ENCODE peak calls at places on chromosomes 1 and 21, in five cellular contexts. N is neural progenitor cell, V is hepatocyte, C is GM23338, F is fibroblast of lung. A is an unnamed sample.

GRCh38 chr1:201406831-201407406 is 7.8 kb upstream of the LAD1 start:
- DNase-seq in N (no peak), V (peak; percentile 63), C (no peak), F (no peak), A (no peak)

GRCh38 chr1:47986741-47987140 is 10.4 kb downstream of the TRABD2B start:
- DNase-seq in N (peak; percentile 48), V (peak; percentile 47), C (peak; percentile 42), F (peak; percentile 21), A (no peak)

GRCh38 chr1:44707112-44707881 is 23.7 kb downstream of the RNU5D-1 start:
- DNase-seq in N (no peak), V (peak; percentile 41), C (no peak), F (peak; percentile 96), A (no peak)

GRCh38 chr21:45887121-45887611 is 94.4 kb upstream of the COL6A1 start:
- DNase-seq in N (no peak), V (no peak), C (no peak), F (peak; percentile 30), A (no peak)

GRCh38 chr1:43009274-43009673 is 50.6 kb upstream of the SLC2A1 start:
- DNase-seq in N (no peak), V (no peak), C (no peak), F (no peak), A (peak; percentile 11)

GRCh38 chr21:44753357-44753756 is 42.0 kb upstream of the TSPEAR start:
- DNase-seq in N (no peak), V (no peak), C (no peak), F (no peak), A (no peak)

GRCh38 chr1:216904457-216904856 is 181.2 kb upstream of the ESRRG start:
- DNase-seq in N (no peak), V (peak; percentile 26), C (no peak), F (peak; percentile 7), A (no peak)

GRCh38 chr21:27143476-27143875 is 176.6 kb upstream of the ADAMTS5 start:
- DNase-seq in N (no peak), V (no peak), C (no peak), F (no peak), A (no peak)

GRCh38 chr1:9428601-9429368 is 110.5 kb upstream of the SLC25A33 start:
- DNase-seq in N (peak; percentile 99), V (peak; percentile 99), C (peak; percentile 99), F (peak; percentile 99), A (peak; percentile 100)
- TF ChIP-seq CTCF in N (peak; percentile 29), V (peak; percentile 30), C (peak; percentile 32), F (peak; percentile 25), A (peak; percentile 58)

DNA sequence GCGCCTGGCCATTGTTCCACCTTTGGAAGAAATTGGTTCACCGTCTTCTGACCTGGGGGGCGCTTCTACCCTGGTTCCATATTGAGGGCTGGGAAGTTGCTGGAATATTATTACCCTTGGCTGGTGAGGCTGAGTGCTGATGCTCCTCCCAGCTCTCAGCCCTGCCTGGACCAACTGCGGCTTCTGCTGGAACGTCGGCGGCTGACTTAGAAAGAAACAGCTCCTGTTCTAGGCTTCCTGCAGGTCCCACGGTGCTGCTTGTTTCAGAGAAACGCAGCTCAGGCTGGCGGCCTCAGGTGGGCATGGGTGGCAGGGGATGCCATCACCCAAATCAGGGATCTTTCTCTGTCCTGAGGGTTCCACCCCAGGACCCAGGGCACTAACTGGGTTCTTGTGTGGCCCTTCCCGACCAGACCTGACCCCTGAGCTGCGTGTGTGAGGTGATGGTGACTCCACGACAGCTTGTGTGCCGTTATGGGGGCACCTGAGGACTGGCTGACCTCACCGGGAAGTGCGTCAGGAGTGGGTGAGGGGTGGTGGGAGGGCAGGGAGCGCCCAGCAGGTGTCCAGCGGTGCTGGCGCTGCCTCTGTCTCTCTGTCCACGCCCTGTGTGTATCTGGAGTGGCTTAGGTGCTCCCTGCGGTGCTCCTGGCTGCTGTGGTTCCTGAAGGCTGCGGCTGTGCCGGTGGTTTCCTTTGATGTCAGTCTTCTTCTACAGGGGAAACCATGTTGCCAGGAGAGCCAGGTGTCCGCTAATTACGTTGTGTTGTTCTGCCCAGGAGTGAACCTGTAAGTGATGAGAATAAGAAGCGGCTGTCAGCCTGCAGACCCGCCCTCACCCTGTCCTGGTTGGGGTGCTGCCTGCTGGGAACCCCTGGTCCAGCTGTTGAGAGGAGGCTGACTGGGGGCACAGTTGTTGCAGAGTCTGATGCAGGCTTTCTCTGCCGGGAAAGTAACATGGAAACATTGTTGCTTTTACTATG is 8.9 kb downstream of the SKI start:
- DNase-seq in N (no peak), V (no peak), C (no peak), F (no peak), A (no peak)
- H4K20me1 ChIP-seq in N (peaks cover 100% of the 10 kb centered on the region), V (peaks cover 100% of the 10 kb centered on the region), C (peaks cover 94% of the 10 kb centered on the region), F (no peaks in the 10 kb centered on the region), A (peaks cover 6% of the 10 kb centered on the region)

GRCh38 chr21:35984654-35985366 is 75.5 kb downstream of the SETD4 start:
- DNase-seq in N (no peak), V (peak; percentile 16), C (peak; percentile 45), F (no peak), A (no peak)
- TF ChIP-seq CTCF in N (no peak), V (peak; percentile 20), C (peak; percentile 29), F (no peak), A (peak; percentile 31)

GRCh38 chr1:39266269-39266668 is 61.8 kb downstream of the MACF1 start:
- DNase-seq in N (peak; percentile 50), V (peak; percentile 15), C (peak; percentile 60), F (peak; percentile 11), A (peak; percentile 51)
- H4K20me1 ChIP-seq in N (peaks cover 46% of the 10 kb centered on the region), V (no peaks in the 10 kb centered on the region), C (no peaks in the 10 kb centered on the region), F (no peaks in the 10 kb centered on the region), A (peaks cover 18% of the 10 kb centered on the region)

GRCh38 chr1:202654079-202654478 is 56.2 kb downstream of the SYT2 start:
- DNase-seq in N (no peak), V (no peak), C (no peak), F (no peak), A (no peak)

GRCh38 chr1:202656951-202657646 is 53.2 kb downstream of the SYT2 start:
- DNase-seq in N (peak; percentile 88), V (peak; percentile 44), C (peak; percentile 93), F (peak; percentile 25), A (no peak)

GRCh38 chr1:202658766-202659165 is 51.5 kb downstream of the SYT2 start:
- DNase-seq in N (no peak), V (no peak), C (no peak), F (no peak), A (no peak)

GRCh38 chr1:202658251-202658650 is 52.0 kb downstream of the SYT2 start:
- DNase-seq in N (no peak), V (no peak), C (no peak), F (no peak), A (no peak)

GRCh38 chr1:202656057-202656456 is 54.2 kb downstream of the SYT2 start:
- DNase-seq in N (peak; percentile 78), V (peak; percentile 52), C (peak; percentile 81), F (no peak), A (no peak)
- TF ChIP-seq CTCF in N (peak; percentile 63), V (peak; percentile 33), C (peak; percentile 79), F (peak; percentile 27), A (no peak)

DNA sequence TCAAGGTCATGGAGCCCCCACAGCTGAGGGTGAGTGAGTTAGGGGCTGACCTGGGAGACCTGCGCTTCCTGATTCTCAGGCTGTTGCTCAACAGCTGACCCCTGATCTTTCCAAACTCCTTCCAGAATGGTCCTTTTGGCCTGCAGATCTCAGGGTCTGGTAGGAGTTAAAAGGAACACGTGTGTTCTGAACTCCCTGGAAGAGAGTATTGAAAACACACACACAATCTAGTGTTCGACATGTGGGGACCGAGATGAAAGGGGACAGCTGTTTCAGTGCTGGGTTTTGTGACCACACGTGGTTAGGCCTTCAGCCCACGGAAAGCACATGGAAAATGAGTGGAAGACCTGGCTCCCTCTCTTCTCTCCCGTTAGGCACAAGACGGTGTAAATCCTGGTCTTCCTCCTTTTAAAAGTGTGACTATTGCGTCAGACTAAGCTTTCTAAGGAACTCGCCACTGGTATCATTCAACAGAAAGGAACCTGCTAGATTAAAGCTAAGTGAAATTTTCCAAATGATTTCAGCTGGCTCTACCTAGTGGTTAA is 49.6 kb downstream of the RUNX1 start:
- DNase-seq in N (no peak), V (no peak), C (no peak), F (no peak), A (no peak)
- H4K20me1 ChIP-seq in N (no peaks in the 10 kb centered on the region), V (no peaks in the 10 kb centered on the region), C (no peaks in the 10 kb centered on the region), F (no peaks in the 10 kb centered on the region), A (peaks cover 14% of the 10 kb centered on the region)

GRCh38 chr1:150162862-150163706 is 13.4 kb downstream of the PLEKHO1 start:
- DNase-seq in N (peak; percentile 89), V (peak; percentile 96), C (peak; percentile 97), F (peak; percentile 100), A (peak; percentile 49)
- TF ChIP-seq CTCF in N (no peak), V (no peak), C (no peak), F (peak; percentile 25), A (no peak)

GRCh38 chr1:62439652-62440371 is 3.0 kb downstream of the USP1 start:
- DNase-seq in N (no peak), V (peak; percentile 27), C (no peak), F (no peak), A (peak; percentile 41)
- H4K20me1 ChIP-seq in N (peaks cover 43% of the 10 kb centered on the region), V (peaks cover 25% of the 10 kb centered on the region), C (peaks cover 28% of the 10 kb centered on the region), F (no peaks in the 10 kb centered on the region), A (peaks cover 48% of the 10 kb centered on the region)

GRCh38 chr1:170663011-170663410 is 920 bp upstream of the PRRX1 start:
- DNase-seq in N (peak; percentile 75), V (no peak), C (peak; percentile 59), F (peak; percentile 40), A (no peak)

GRCh38 chr1:170660874-170661645 is 2.9 kb upstream of the PRRX1 start:
- DNase-seq in N (peak; percentile 52), V (no peak), C (peak; percentile 39), F (peak; percentile 42), A (no peak)

GRCh38 chr1:170662561-170662971 is 1.4 kb upstream of the PRRX1 start:
- DNase-seq in N (no peak), V (no peak), C (no peak), F (no peak), A (no peak)

GRCh38 chr1:170660281-170660713 is 3.6 kb upstream of the PRRX1 start:
- DNase-seq in N (peak; percentile 70), V (no peak), C (peak; percentile 68), F (no peak), A (no peak)

DNA sequence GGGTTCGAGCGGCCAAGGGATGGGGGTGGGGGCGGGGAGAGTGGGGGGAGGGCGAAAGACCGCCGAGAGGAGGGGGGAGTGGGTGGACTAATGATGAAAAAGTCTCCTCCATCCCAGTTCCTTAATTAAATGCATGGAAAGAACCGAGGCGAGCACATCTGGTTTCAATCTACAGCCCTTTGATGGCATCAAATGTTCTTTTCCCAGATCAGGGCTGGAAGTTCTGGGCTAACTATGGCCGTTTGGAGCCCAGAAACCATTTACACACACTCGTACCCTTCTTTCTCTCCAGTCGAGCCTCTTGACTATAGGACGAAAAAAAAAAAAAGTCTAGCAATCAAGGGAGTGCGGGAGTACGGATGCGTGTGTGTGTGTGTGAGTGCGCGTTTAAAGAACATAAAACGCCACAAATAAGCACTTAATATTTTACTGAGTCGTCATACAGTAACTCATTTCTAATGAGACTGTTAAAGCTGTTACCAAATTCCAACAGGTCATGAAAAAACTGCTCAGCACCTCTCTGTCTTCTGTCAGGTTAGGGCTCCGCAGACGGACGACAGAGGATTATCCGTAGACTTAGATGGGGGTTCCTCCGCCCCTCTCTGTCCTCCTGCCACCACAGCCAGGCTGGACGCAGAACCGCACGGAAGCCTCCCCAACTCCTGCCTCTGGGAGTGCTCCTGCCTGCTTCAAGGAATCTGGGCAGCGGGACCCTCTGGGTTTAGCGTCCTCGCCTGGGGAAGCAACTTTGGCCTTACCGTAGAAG is 2.1 kb upstream of the PRRX1 start:
- DNase-seq in N (peak; percentile 85), V (peak; percentile 48), C (peak; percentile 79), F (peak; percentile 52), A (no peak)
- TF ChIP-seq CTCF in N (no peak), V (no peak), C (no peak), F (peak; percentile 19), A (no peak)

A was measured in OCI-LY7.